ENCODE peak calls at places on chromosomes 13 and 19, in six cellular contexts. Q, C, D, X, H and B are unnamed samples.

GRCh38 chr13:106349080-106349841 is 186.2 kb downstream of the EFNB2 start:
- DNase-seq in D (peak), C (no peak), X (no peak), H (peak), Q (no peak), B (peak)

GRCh38 chr13:70310720-70311119 is 202.5 kb upstream of the KLHL1 start:
- DNase-seq in H (no peak), Q (no peak), C (peak), X (peak), D (peak), B (peak)

GRCh38 chr19:58020985-58021384 is 12.8 kb upstream of the ZSCAN1 start:
- DNase-seq in H (no peak), Q (no peak), C (no peak), X (no peak), D (no peak), B (peak)

GRCh38 chr13:113751491-113751890 is 7.5 kb upstream of the TMEM255B start:
- DNase-seq in X (no peak), D (no peak), C (no peak), H (no peak), Q (no peak), B (no peak)

GRCh38 chr19:32189956-32190706 is 155.3 kb upstream of the ZNF507 start:
- DNase-seq in D (no peak), Q (no peak), H (no peak), X (no peak), C (no peak), B (no peak)

GRCh38 chr13:75226092-75226491 is 255.9 kb downstream of the TBC1D4 start:
- DNase-seq in H (peak), Q (no peak), D (no peak), C (no peak), X (no peak), B (peak)

GRCh38 chr19:46955114-46955812 is 64.4 kb upstream of the NPAS1 start:
- DNase-seq in Q (no peak), X (no peak), C (peak), H (no peak), D (peak), B (no peak)

GRCh38 chr13:80458546-80458945 is 117.6 kb upstream of the SPRY2 start:
- DNase-seq in Q (no peak), C (no peak), D (peak), X (no peak), H (no peak), B (no peak)

GRCh38 chr13:64633948-64634347 is 2596.2 kb downstream of the PCDH9 start:
- DNase-seq in Q (no peak), C (no peak), D (peak), X (no peak), H (no peak), B (peak)

GRCh38 chr13:67967031-67967430 is 736.9 kb upstream of the PCDH9 start:
- DNase-seq in Q (no peak), C (no peak), D (no peak), X (no peak), H (no peak), B (no peak)

GRCh38 chr19:52270266-52270885 is 989 bp downstream of the ZNF766 start:
- DNase-seq in H (peak), D (peak), C (peak), Q (no peak), X (no peak), B (peak)

GRCh38 chr19:52626915-52627314 is 11.2 kb downstream of the ZNF83 start:
- DNase-seq in X (no peak), H (no peak), D (no peak), Q (no peak), C (no peak), B (no peak)

GRCh38 chr19:44702551-44703176 is 3.7 kb downstream of the CEACAM16 start:
- DNase-seq in D (no peak), Q (no peak), C (no peak), X (no peak), H (no peak), B (no peak)

GRCh38 chr13:51981355-51981754 is 29.9 kb downstream of the ATP7B start:
- DNase-seq in D (peak), C (no peak), Q (no peak), H (no peak), X (no peak), B (peak)

GRCh38 chr19:47357788-47358680 is 8.9 kb downstream of the DHX34 start:
- DNase-seq in X (no peak), H (no peak), D (peak), Q (no peak), C (no peak), B (no peak)

GRCh38 chr19:5950744-5951143 is 27.2 kb downstream of the RANBP3 start:
- DNase-seq in Q (no peak), C (no peak), D (no peak), H (no peak), X (no peak), B (no peak)

GRCh38 chr19:44897835-44898234 is 6.8 kb downstream of the TOMM40 start:
- DNase-seq in H (no peak), D (no peak), X (no peak), Q (no peak), C (no peak), B (no peak)

GRCh38 chr19:15268192-15268927 is 36.1 kb upstream of the EPHX3 start:
- DNase-seq in C (no peak), H (no peak), Q (no peak), D (no peak), X (no peak), B (no peak)

GRCh38 chr19:10279737-10280442 is 6.9 kb upstream of the ICAM4 start:
- DNase-seq in X (no peak), Q (no peak), C (no peak), D (no peak), H (no peak), B (no peak)

GRCh38 chr13:59211636-59212035 is 952.1 kb downstream of the DIAPH3 start:
- DNase-seq in H (no peak), C (no peak), X (no peak), Q (no peak), D (no peak), B (no peak)

GRCh38 chr13:30052127-30052526 is 201.7 kb upstream of the UBL3 start:
- DNase-seq in X (no peak), C (peak), D (no peak), H (no peak), Q (no peak), B (no peak)